ENCODE peak calls at places on chromosomes 12 and 14, in five cellular contexts. T is Peyer's patch, K is Panc1, V is GM23338, B is stomach. U is an unnamed sample.

GRCh38 chr12:116735951-116736599 is 1.8 kb downstream of the SPRING1 start:
- DNase-seq in T (peak; percentile 60), K (no peak), V (no peak), B (peak; percentile 64), U (no peak)

GRCh38 chr12:80241576-80242273 is 142.4 kb downstream of the OTOGL start:
- DNase-seq in T (no peak), K (no peak), V (no peak), B (no peak), U (peak; percentile 36)

GRCh38 chr12:124827588-124828184 is 36.0 kb downstream of the SCARB1 start:
- DNase-seq in T (peak; percentile 73), K (no peak), V (no peak), B (no peak), U (no peak)

GRCh38 chr12:24850486-24850885 is 98.4 kb downstream of the BCAT1 start:
- DNase-seq in T (no peak), K (no peak), V (no peak), B (no peak), U (no peak)

GRCh38 chr14:72544615-72545387 is 349.1 kb downstream of the DPF3 start:
- DNase-seq in T (no peak), K (no peak), V (peak; percentile 69), B (no peak), U (no peak)

GRCh38 chr12:96220902-96221301 is 26.7 kb downstream of the ELK3 start:
- DNase-seq in T (peak; percentile 40), K (no peak), V (no peak), B (no peak), U (peak; percentile 42)

GRCh38 chr12:10128687-10129086 is 1.3 kb downstream of the CLEC7A start:
- DNase-seq in T (no peak), K (no peak), V (no peak), B (no peak), U (no peak)

GRCh38 chr14:35855886-35856481 is 29.8 kb downstream of the BRMS1L start:
- DNase-seq in T (no peak), K (no peak), V (no peak), B (no peak), U (no peak)

GRCh38 chr12:1030779-1031178 is 39.8 kb downstream of the ERC1 start:
- DNase-seq in T (no peak), K (no peak), V (no peak), B (no peak), U (no peak)

GRCh38 chr12:41604830-41605229 is 416.7 kb downstream of the PDZRN4 start:
- DNase-seq in T (no peak), K (no peak), V (no peak), B (no peak), U (no peak)

GRCh38 chr12:129887047-129887568 is 16.7 kb downstream of the TMEM132D start:
- DNase-seq in T (no peak), K (no peak), V (no peak), B (no peak), U (peak; percentile 77)

GRCh38 chr12:89245090-89245489 is 107.2 kb downstream of the DUSP6 start:
- DNase-seq in T (no peak), K (no peak), V (peak; percentile 74), B (no peak), U (no peak)

GRCh38 chr12:94575645-94576393 is 74.5 kb downstream of the TMCC3 start:
- DNase-seq in T (no peak), K (no peak), V (peak; percentile 54), B (no peak), U (no peak)
- TF ChIP-seq CTCF in T (no peak), K (no peak), V (peak; percentile 16), B (no peak), U (no peak)

GRCh38 chr12:131911251-131911650 is 16.8 kb downstream of the ULK1 start:
- DNase-seq in T (no peak), K (no peak), V (no peak), B (no peak), U (no peak)
- H3K36me3 ChIP-seq in T (no peaks in the 10 kb centered on the region), K (no peaks in the 10 kb centered on the region), V (no peaks in the 10 kb centered on the region), B (peaks cover 80% of the 10 kb centered on the region), U (peaks cover 65% of the 10 kb centered on the region)

GRCh38 chr12:53093777-53094393 is 3.6 kb upstream of the IGFBP6 start:
- DNase-seq in T (no peak), K (no peak), V (no peak), B (peak; percentile 25), U (no peak)
- TF ChIP-seq CTCF in T (no peak), K (no peak), V (no peak), B (no peak), U (no peak)

GRCh38 chr14:101044741-101045140 is 141.2 kb upstream of the RTL1 start:
- DNase-seq in T (no peak), K (no peak), V (no peak), B (no peak), U (no peak)
- H3K36me3 ChIP-seq in T (no peaks in the 10 kb centered on the region), K (no peaks in the 10 kb centered on the region), V (no peaks in the 10 kb centered on the region), B (no peaks in the 10 kb centered on the region), U (peaks cover 66% of the 10 kb centered on the region)

GRCh38 chr12:81257952-81258551 is 180.2 kb downstream of the ACSS3 start:
- DNase-seq in T (no peak), K (no peak), V (peak; percentile 81), B (no peak), U (peak; percentile 44)
- TF ChIP-seq CTCF in T (no peak), K (peak; percentile 52), V (peak; percentile 84), B (no peak), U (peak; percentile 46)

GRCh38 chr12:132925597-132926416 is 30.3 kb downstream of the ZNF605 start:
- DNase-seq in T (no peak), K (no peak), V (no peak), B (no peak), U (no peak)
- H3K36me3 ChIP-seq in T (no peaks in the 10 kb centered on the region), K (no peaks in the 10 kb centered on the region), V (peaks cover 47% of the 10 kb centered on the region), B (peaks cover 34% of the 10 kb centered on the region), U (peaks cover 12% of the 10 kb centered on the region)

GRCh38 chr14:69612014-69612758 is 790 bp downstream of the SUSD6 start:
- DNase-seq in T (peak; percentile 65), K (no peak), V (peak; percentile 61), B (no peak), U (no peak)

GRCh38 chr14:69611264-69612013 is at the start of gene SUSD6:
- DNase-seq in T (peak; percentile 96), K (no peak), V (peak; percentile 87), B (peak; percentile 94), U (peak; percentile 75)

GRCh38 chr14:69613312-69614073 is 2.1 kb downstream of the SUSD6 start:
- DNase-seq in T (no peak), K (no peak), V (no peak), B (no peak), U (no peak)

GRCh38 chr14:69614592-69614991 is 3.2 kb downstream of the SUSD6 start:
- DNase-seq in T (peak; percentile 83), K (no peak), V (no peak), B (no peak), U (no peak)

GRCh38 chr14:69612759-69613145 is 1.4 kb downstream of the SUSD6 start:
- DNase-seq in T (no peak), K (no peak), V (no peak), B (no peak), U (no peak)
- TF ChIP-seq CTCF in T (no peak), K (peak; percentile 34), V (peak; percentile 31), B (no peak), U (peak; percentile 17)

DNA sequence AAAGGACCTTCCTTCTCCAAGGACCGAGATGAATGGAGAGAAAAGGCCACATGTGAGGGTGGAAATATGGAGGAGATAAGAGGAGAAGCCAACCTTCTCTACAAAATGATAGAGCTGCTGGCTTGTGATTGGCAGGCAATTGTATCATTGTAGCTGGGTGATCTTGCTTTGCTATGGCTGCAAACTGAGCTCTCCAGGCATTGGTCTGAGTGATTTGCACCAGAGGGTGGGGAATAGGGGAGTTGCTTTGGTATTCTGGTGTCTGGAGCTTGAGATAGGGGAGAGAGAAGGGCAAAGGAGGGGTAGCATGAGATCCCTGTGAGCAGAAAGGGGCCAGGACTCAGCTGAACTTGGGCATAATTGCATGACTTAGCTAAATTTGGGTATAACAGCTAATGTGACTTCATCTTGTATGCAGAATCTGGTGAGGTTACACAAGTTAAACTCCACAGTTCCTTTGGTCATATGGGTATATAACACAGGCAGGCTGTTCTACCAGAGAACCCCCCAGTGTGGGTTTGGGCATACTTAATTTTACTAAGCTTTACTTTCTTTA is 72.0 kb downstream of the FOS start:
- DNase-seq in T (no peak), K (no peak), V (no peak), B (no peak), U (no peak)
- H3K36me3 ChIP-seq in T (no peaks in the 10 kb centered on the region), K (no peaks in the 10 kb centered on the region), V (no peaks in the 10 kb centered on the region), B (no peaks in the 10 kb centered on the region), U (no peaks in the 10 kb centered on the region)

U was measured in brain microvascular endothelial cell.